ENCODE peak calls at places on chromosomes 1 and 21, in ten cellular contexts. Z, A, K, P, S, G, X, Y, I and L are unnamed samples.

GRCh38 chr1:87291107-87291506 is 37.6 kb upstream of the LMO4 start:
- DNase-seq in X (no peak), Z (no peak), K (no peak), P (no peak), S (no peak), Y (no peak), A (no peak), G (no peak), I (no peak), L (no peak)

GRCh38 chr1:235468009-235468408 is 36.2 kb downstream of the B3GALNT2 start:
- DNase-seq in Z (no peak), S (no peak), Y (no peak), K (no peak), G (no peak), I (no peak), X (no peak), A (no peak), P (no peak), L (no peak)

GRCh38 chr1:16717174-16718108 is 22.9 kb upstream of the RNU1-4 start:
- DNase-seq in K (no peak), Z (peak; percentile 37), X (no peak), P (no peak), I (no peak), Y (peak; percentile 14), S (no peak), A (peak; percentile 28), G (no peak), L (no peak)

GRCh38 chr1:17551755-17552234 is 12.3 kb downstream of the ARHGEF10L start:
- DNase-seq in X (peak; percentile 96), Y (no peak), G (peak; percentile 83), K (no peak), Z (no peak), P (peak; percentile 50), I (no peak), S (no peak), A (no peak), L (no peak)

GRCh38 chr1:172948457-172948856 is 102.3 kb downstream of the TNFSF18 start:
- DNase-seq in Y (no peak), P (no peak), Z (no peak), K (no peak), X (no peak), A (no peak), I (no peak), S (no peak), G (peak; percentile 96), L (no peak)

GRCh38 chr1:70017770-70018169 is 187.6 kb downstream of the LRRC40 start:
- DNase-seq in G (no peak), Z (no peak), S (no peak), X (no peak), A (no peak), K (no peak), P (no peak), I (no peak), Y (no peak), L (no peak)

GRCh38 chr1:40824591-40825429 is 37.4 kb downstream of the CITED4 start:
- DNase-seq in P (no peak), Z (no peak), I (no peak), S (no peak), G (peak; percentile 9), A (no peak), X (no peak), K (no peak), Y (no peak), L (no peak)

GRCh38 chr21:46065993-46066842 is 31.7 kb upstream of the COL6A2 start:
- DNase-seq in Y (no peak), K (no peak), S (no peak), G (no peak), A (no peak), P (no peak), I (no peak), X (no peak), Z (no peak), L (no peak)

GRCh38 chr1:85623061-85623471 is 42.5 kb downstream of the CCN1 start:
- DNase-seq in G (peak; percentile 81), I (no peak), Y (no peak), Z (no peak), A (no peak), S (no peak), P (no peak), K (no peak), X (no peak), L (peak; percentile 53)

GRCh38 chr1:198970919-198971318 is 332.1 kb downstream of the PTPRC start:
- DNase-seq in X (no peak), Z (no peak), Y (no peak), A (no peak), K (no peak), P (no peak), S (no peak), I (no peak), G (peak; percentile 67), L (peak; percentile 18)

GRCh38 chr1:29382851-29383588 is 146.7 kb downstream of the PTPRU start:
- DNase-seq in X (no peak), Z (no peak), Y (no peak), P (no peak), I (no peak), G (no peak), K (no peak), S (no peak), A (no peak), L (no peak)

GRCh38 chr1:101820080-101820479 is 176.6 kb downstream of the OLFM3 start:
- DNase-seq in G (no peak), K (no peak), S (no peak), A (no peak), I (no peak), Z (no peak), P (no peak), X (peak; percentile 8), Y (no peak), L (no peak)

GRCh38 chr1:21933397-21934248 is 3.5 kb downstream of the HSPG2 start:
- DNase-seq in S (no peak), A (peak; percentile 59), I (no peak), X (peak; percentile 92), Y (no peak), G (no peak), K (no peak), Z (no peak), P (peak; percentile 77), L (no peak)